ENCODE peak calls at places on chromosome 1, in six cellular contexts. Y is CD8-positive, alpha-beta T cell; X is Calu3; R is WTC11; W is lower leg skin; A is AG09319. G is an unnamed sample.

GRCh38 chr1:2395245-2395644 is 3.6 kb downstream of the RER1 start:
- DNase-seq in A (no peak), X (no peak), Y (no peak), W (no peak), R (no peak), G (no peak)

GRCh38 chr1:215547009-215547408 is 20.1 kb upstream of the KCTD3 start:
- DNase-seq in R (no peak), W (no peak), A (no peak), Y (no peak), X (no peak), G (no peak)

GRCh38 chr1:150186789-150187559 is 37.3 kb downstream of the PLEKHO1 start:
- DNase-seq in A (no peak), R (no peak), X (peak), W (no peak), Y (peak), G (no peak)

GRCh38 chr1:54965624-54966340 is 14.6 kb upstream of the TMEM61 start:
- DNase-seq in X (no peak), Y (no peak), R (no peak), W (peak), A (no peak), G (no peak)

GRCh38 chr1:86258106-86258505 is 101.5 kb upstream of the COL24A1 start:
- DNase-seq in R (no peak), Y (no peak), X (no peak), W (no peak), A (no peak), G (no peak)

GRCh38 chr1:35334485-35334884 is 66.0 kb downstream of the ZMYM4 start:
- DNase-seq in X (no peak), A (no peak), W (no peak), R (no peak), Y (no peak), G (no peak)

GRCh38 chr1:209883341-209883971 is 54.6 kb upstream of the SYT14 start:
- DNase-seq in Y (no peak), R (no peak), W (no peak), A (peak), X (no peak), G (no peak)

GRCh38 chr1:220336391-220337065 is 64.3 kb upstream of the RAB3GAP2 start:
- DNase-seq in W (no peak), R (no peak), X (no peak), A (no peak), Y (no peak), G (no peak)

GRCh38 chr1:106268070-106268469 is 788.4 kb upstream of the PRMT6 start:
- DNase-seq in A (no peak), R (peak), X (no peak), W (no peak), Y (no peak), G (no peak)

GRCh38 chr1:27504588-27505419 is 14.8 kb upstream of the WASF2 start:
- DNase-seq in X (no peak), A (no peak), W (peak), Y (no peak), R (peak), G (no peak)

GRCh38 chr1:3070654-3071506 is 1.9 kb downstream of the PRDM16 start:
- DNase-seq in R (peak), W (no peak), A (no peak), X (no peak), Y (no peak), G (no peak)

DNA sequence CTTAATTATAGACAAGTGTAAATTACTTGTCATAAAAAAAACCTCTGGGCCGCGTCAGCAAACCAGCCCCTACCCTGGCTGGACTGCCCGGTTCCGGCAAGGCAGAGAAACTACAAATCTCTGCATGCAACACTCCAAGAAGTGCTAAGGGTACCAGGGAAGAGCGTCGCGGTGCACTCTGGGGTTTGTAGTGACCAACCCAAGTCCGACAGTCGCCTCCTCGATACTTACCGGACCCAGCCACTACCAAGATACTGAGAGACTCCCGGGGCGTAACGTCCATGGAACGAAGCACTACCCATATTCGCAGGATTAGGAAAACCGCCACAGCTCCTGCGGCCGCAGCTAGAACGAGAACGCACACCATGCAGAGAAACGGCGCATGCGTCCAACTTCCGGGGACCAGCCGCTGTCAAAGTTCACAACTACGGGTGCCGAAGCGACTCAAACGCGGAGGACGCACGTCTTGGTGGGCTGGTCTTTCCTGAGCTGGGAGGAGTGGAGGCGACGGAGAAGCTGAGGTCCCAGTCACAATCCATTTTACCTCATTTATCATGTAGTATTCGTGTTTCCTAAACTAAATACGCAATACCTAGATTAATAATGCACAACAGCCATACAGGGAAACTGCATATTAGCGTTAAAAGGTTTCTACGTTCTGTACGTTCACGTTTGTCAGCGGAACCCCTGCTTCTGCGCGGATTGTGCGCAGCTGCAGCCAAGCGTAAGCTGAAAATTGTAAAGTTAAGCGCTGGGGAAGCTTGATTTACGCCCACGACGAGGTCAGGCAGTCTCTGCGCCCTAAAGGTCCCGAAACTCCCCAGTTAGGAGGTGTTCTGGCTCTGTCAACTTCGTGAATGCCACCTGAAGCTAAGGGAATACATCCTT is at the start of gene ALG14:
- DNase-seq in Y (peak), W (peak), R (peak), X (peak), A (peak), G (peak)
- TF ChIP-seq CTCF in Y (no peak), W (no peak), R (no peak), X (no peak), A (no peak), G (no peak)

GRCh38 chr1:92299477-92300125 is 742 bp downstream of the RPAP2 start:
- DNase-seq in R (no peak), X (no peak), Y (no peak), A (no peak), W (no peak), G (no peak)

GRCh38 chr1:92298213-92298572 is 594 bp downstream of the GLMN start:
- DNase-seq in A (no peak), W (no peak), R (no peak), Y (no peak), X (no peak), G (no peak)

GRCh38 chr1:92301021-92301420 is 2.2 kb downstream of the RPAP2 start:
- DNase-seq in R (no peak), Y (no peak), A (no peak), X (no peak), W (no peak), G (no peak)

GRCh38 chr1:92298573-92299476 is at the start of the genes GLMN and RPAP2:
- DNase-seq in Y (peak), X (peak), R (peak), A (peak), W (peak), G (peak)
- TF ChIP-seq CTCF in Y (no peak), X (no peak), R (no peak), A (peak), W (no peak), G (no peak)

DNA sequence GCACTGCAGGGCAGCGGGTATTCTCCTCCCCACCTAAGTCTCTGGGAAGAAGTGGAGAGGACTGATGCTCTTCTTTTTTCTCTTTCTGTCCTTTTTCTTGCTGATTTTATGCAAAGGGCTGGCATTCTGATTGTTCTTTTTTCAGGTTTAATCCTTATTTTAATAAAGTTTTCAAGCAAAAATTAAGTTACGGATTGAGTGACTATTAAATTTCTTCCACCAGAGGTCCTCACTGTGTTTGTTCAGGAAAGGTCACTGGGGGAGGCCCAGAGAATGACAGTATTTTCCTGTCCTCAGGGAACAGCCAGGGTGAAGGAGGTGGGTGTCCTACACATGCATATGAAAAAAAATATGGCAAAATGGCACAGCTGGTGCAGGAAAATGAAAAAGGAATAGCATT is 4.4 kb upstream of the ELF3 start:
- DNase-seq in W (no peak), X (no peak), Y (no peak), A (no peak), R (no peak), G (no peak)
- TF ChIP-seq CTCF in W (no peak), X (peak), Y (no peak), A (peak), R (no peak), G (no peak)

DNA sequence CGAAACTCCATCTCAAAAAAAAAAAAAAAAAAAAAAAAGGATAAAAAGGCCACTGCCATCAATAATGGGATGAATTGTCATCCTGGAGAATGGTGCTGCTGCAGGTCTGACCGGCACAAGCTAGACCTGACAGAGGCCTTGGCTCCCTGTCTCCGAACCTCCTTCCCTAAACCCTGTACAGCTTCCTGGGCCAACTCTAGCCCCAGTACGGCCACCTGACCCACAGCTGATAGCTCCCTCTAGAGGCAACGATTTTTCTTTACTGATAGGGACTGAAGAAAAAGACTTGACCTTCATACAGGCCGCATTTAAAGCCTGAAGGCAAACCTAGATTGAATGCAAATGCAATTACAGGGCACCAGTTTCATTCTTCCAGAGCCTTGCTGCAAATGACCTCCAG is 30.7 kb downstream of the NOL9 start:
- DNase-seq in Y (no peak), R (peak), W (no peak), X (no peak), A (no peak), G (no peak)
- TF ChIP-seq CTCF in Y (peak), R (peak), W (no peak), X (no peak), A (peak), G (no peak)

GRCh38 chr1:16926491-16927195 is 4.9 kb downstream of the CROCC start:
- DNase-seq in X (no peak), A (no peak), W (no peak), R (no peak), Y (no peak), G (no peak)
- TF ChIP-seq CTCF in X (no peak), A (no peak), W (no peak), R (no peak), Y (no peak), G (no peak)

GRCh38 chr1:17664322-17664721 is 90.8 kb upstream of the ACTL8 start:
- DNase-seq in X (no peak), R (no peak), A (no peak), W (no peak), Y (no peak), G (no peak)
- TF ChIP-seq CTCF in X (no peak), R (no peak), A (no peak), W (no peak), Y (no peak), G (no peak)

DNA sequence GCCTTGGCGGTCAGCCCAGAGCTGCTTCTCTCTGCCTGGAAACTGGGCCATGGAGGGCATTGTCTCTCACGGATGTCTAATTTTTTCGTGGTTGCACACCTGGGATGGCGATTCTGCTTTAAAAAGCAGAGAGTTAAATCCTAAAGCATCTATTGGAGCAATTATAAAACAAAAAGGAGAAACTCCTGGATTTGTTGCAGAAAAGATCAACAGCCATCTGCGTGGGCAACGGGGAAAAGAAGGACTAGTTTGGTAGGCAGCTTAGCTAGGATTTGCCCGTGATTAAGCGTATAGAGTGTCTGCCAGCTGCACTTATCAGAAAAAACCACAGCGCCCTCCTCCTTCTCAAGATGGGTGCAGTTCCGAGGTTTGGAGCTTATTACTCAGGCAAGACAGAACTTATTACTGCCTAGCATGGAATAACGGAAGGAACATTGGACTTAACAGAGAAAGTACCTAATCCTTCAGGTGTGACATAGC is 524 bp upstream of the SLC25A24 start:
- DNase-seq in A (peak), X (peak), Y (peak), R (no peak), W (no peak), G (no peak)
- TF ChIP-seq CTCF in A (peak), X (no peak), Y (no peak), R (no peak), W (no peak), G (no peak)